ENCODE peak calls at places on chromosome 2, in four cellular contexts. Q, N, L and G are unnamed samples.

GRCh38 chr2:158907926-158908462 is 60.4 kb upstream of the TANC1 start:
- DNase-seq in Q (no peak), N (no peak), L (no peak), G (no peak)

GRCh38 chr2:113136828-113137775 is 9.7 kb downstream of the IL1RN start:
- DNase-seq in Q (no peak), N (peak), L (no peak), G (no peak)

GRCh38 chr2:207934720-207935119 is 90.6 kb downstream of the PLEKHM3 start:
- DNase-seq in Q (no peak), N (no peak), L (no peak), G (no peak)

GRCh38 chr2:167946367-167946955 is 300.9 kb downstream of the STK39 start:
- DNase-seq in Q (no peak), N (no peak), L (no peak), G (no peak)

GRCh38 chr2:68835636-68836035 is 35.6 kb downstream of the BMP10 start:
- DNase-seq in Q (no peak), N (peak), L (no peak), G (no peak)

GRCh38 chr2:236338495-236339184 is 74.4 kb upstream of the ASB18 start:
- DNase-seq in Q (no peak), N (no peak), L (peak), G (no peak)

GRCh38 chr2:169422120-169422519 is 57.2 kb upstream of the BBS5 start:
- DNase-seq in Q (no peak), N (no peak), L (no peak), G (no peak)

GRCh38 chr2:174614261-174614660 is 16.7 kb upstream of the WIPF1 start:
- DNase-seq in Q (no peak), N (no peak), L (no peak), G (no peak)

GRCh38 chr2:240672076-240672700 is 10.5 kb downstream of the AQP12B start:
- DNase-seq in Q (no peak), N (no peak), L (no peak), G (no peak)

GRCh38 chr2:148524519-148524919 is 120.0 kb upstream of the EPC2 start:
- DNase-seq in Q (no peak), N (no peak), L (no peak), G (no peak)

GRCh38 chr2:172488556-172488955 is 61.2 kb downstream of the ITGA6 start:
- DNase-seq in Q (no peak), N (no peak), L (no peak), G (no peak)

GRCh38 chr2:75054296-75054695 is 95.9 kb downstream of the POLE4 start:
- DNase-seq in Q (no peak), N (no peak), L (no peak), G (no peak)

GRCh38 chr2:64396001-64396400 is 58.0 kb upstream of the LGALSL start:
- DNase-seq in Q (no peak), N (no peak), L (no peak), G (no peak)

GRCh38 chr2:202269585-202269984 is 4.0 kb downstream of the NOP58 start:
- DNase-seq in Q (no peak), N (peak), L (no peak), G (no peak)

GRCh38 chr2:43100883-43101662 is 125.3 kb downstream of the ZFP36L2 start:
- DNase-seq in Q (peak), N (no peak), L (peak), G (peak)

GRCh38 chr2:40488101-40488598 is 36.3 kb upstream of the SLC8A1 start:
- DNase-seq in Q (no peak), N (peak), L (no peak), G (no peak)

GRCh38 chr2:173134703-173135102 is 59.1 kb downstream of the MAP3K20 start:
- DNase-seq in Q (no peak), N (no peak), L (no peak), G (no peak)

GRCh38 chr2:196592331-196592911 is 47.1 kb upstream of the CCDC150 start:
- DNase-seq in Q (peak), N (no peak), L (peak), G (peak)

GRCh38 chr2:9166579-9167392 is 39.8 kb upstream of the ASAP2 start:
- DNase-seq in Q (no peak), N (no peak), L (no peak), G (no peak)

GRCh38 chr2:37892436-37893114 is 32.5 kb upstream of the RMDN2 start:
- DNase-seq in Q (no peak), N (peak), L (no peak), G (no peak)

GRCh38 chr2:226475650-226476049 is 324.0 kb downstream of the IRS1 start:
- DNase-seq in Q (no peak), N (no peak), L (no peak), G (no peak)

GRCh38 chr2:178109813-178110212 is 2.4 kb upstream of the RBM45 start:
- DNase-seq in Q (no peak), N (peak), L (no peak), G (no peak)

GRCh38 chr2:69164379-69164778 is 151.4 kb downstream of the ANTXR1 start:
- DNase-seq in Q (no peak), N (no peak), L (no peak), G (no peak)

GRCh38 chr2:36456227-36456788 is 100.7 kb downstream of the CRIM1 start:
- DNase-seq in Q (no peak), N (no peak), L (peak), G (peak)

GRCh38 chr2:134482766-134483340 is 229.0 kb downstream of the MGAT5 start:
- DNase-seq in Q (no peak), N (no peak), L (peak), G (no peak)

GRCh38 chr2:232368311-232368731 is 10.2 kb upstream of the ALPP start:
- DNase-seq in Q (no peak), N (no peak), L (no peak), G (no peak)

GRCh38 chr2:148578493-148578884 is 66.1 kb upstream of the EPC2 start:
- DNase-seq in Q (no peak), N (no peak), L (no peak), G (no peak)

GRCh38 chr2:212271583-212271982 is 267.0 kb downstream of the ERBB4 start:
- DNase-seq in Q (no peak), N (no peak), L (no peak), G (no peak)

DNA sequence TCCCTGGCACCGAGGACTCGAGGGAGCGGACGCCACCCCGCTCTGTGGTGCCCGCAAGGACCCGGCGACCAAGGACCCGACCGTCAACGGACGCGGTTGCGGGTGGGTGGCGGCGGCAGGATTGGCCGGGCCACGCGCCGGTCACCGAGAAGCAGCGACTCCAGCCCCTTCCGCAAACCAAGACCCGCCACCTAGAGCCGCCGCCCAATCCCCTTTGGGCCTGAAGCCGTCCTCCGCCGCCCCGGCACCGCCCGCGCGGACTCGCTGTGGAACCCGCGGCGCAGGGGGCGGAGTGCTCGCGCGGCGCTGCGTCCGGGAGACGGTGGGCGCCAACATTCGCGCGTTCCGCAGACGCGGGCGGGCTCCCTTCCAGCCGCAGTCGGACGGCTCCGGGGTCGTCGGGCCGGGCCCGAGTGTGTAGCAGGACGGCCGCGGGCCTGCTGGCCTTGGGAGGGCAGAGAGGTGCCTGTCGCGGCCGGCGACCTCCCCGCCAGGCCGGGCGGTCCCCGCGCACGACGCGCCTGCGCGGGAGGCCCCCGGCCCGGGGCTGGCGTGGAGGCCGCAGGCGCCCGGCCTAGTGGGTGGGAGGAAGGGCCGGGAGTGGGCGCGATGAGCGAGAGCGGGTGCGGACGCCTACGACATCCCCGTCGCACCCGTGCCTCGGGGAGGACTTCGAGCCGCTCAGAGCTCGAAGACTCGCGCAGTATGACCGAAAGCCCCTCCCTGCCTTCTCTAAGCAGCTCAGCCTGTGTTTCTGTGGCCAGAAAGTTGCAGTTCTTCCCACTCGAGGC is at the start of the genes FAM228B and PFN4:
- DNase-seq in Q (peak), N (no peak), L (peak), G (peak)
- H3K27ac ChIP-seq in Q (peak), N (no peak), L (peak), G (peak)

GRCh38 chr2:105786231-105787230 is 41.8 kb downstream of the NCK2 start:
- DNase-seq in Q (no peak), N (no peak), L (no peak), G (no peak)
- H3K27ac ChIP-seq in Q (no peak), N (no peak), L (no peak), G (no peak)

GRCh38 chr2:200338692-200339091 is 32.2 kb downstream of the SPATS2L start:
- DNase-seq in Q (no peak), N (no peak), L (no peak), G (no peak)
- H3K27ac ChIP-seq in Q (no peak), N (no peak), L (peak), G (no peak)

GRCh38 chr2:66790651-66791181 is 355.8 kb downstream of the MEIS1 start:
- DNase-seq in Q (no peak), N (no peak), L (no peak), G (no peak)
- H3K27ac ChIP-seq in Q (no peak), N (no peak), L (no peak), G (no peak)

GRCh38 chr2:219442206-219443015 is 7.8 kb downstream of the SPEG start:
- DNase-seq in Q (no peak), N (no peak), L (no peak), G (no peak)

GRCh38 chr2:219441451-219442205 is 7.0 kb downstream of the SPEG start:
- DNase-seq in Q (no peak), N (peak), L (peak), G (peak)

GRCh38 chr2:219439518-219439917 is 4.9 kb downstream of the SPEG start:
- DNase-seq in Q (no peak), N (no peak), L (no peak), G (no peak)

GRCh38 chr2:219438453-219438852 is 3.8 kb downstream of the SPEG start:
- DNase-seq in Q (no peak), N (no peak), L (no peak), G (no peak)

DNA sequence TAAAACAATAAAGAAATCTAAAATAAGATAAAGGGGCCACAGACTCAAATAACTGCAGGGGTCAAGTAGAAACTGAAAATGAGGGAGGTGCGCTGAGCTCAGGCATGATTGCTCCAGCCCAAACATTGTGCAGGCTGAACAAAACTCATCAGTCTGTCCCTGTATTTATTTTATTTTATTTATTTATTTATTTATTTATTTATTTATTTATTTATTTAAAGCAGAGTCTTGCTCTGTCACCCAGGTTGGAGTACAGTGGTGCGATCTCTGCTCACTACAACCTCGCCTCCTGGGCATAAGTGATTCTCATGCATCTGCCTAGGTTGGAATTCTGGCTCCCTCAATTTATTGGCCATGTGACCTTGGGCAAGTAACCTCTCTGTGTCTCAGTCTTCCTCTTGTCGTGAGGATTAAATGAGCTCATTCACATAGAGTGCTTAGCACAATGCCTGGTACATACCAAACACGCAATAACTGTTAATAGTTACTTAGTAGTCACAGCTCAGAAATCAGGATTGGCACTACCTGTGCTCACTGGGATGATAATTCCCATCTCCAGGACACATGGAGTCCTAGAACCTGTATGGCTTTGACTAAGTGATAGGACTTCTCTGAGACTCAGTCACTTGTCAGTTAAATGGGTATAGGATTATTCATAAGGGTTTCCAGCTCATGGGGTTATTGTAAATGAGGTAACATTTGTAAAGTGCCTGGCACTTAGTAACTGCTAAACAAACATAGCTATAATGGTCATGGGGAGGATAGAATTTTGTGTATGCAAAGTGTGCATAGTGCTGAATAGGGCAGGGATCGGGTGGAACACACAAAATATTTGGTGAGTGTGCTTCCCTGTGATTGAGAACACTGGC is 6.0 kb downstream of the SPEG start:
- DNase-seq in Q (no peak), N (no peak), L (no peak), G (no peak)
- H3K27ac ChIP-seq in Q (no peak), N (no peak), L (peak), G (no peak)

GRCh38 chr2:219461669-219462068 is 27.0 kb downstream of the SPEG start:
- DNase-seq in Q (no peak), N (no peak), L (no peak), G (no peak)
- H3K27ac ChIP-seq in Q (no peak), N (no peak), L (peak), G (no peak)

DNA sequence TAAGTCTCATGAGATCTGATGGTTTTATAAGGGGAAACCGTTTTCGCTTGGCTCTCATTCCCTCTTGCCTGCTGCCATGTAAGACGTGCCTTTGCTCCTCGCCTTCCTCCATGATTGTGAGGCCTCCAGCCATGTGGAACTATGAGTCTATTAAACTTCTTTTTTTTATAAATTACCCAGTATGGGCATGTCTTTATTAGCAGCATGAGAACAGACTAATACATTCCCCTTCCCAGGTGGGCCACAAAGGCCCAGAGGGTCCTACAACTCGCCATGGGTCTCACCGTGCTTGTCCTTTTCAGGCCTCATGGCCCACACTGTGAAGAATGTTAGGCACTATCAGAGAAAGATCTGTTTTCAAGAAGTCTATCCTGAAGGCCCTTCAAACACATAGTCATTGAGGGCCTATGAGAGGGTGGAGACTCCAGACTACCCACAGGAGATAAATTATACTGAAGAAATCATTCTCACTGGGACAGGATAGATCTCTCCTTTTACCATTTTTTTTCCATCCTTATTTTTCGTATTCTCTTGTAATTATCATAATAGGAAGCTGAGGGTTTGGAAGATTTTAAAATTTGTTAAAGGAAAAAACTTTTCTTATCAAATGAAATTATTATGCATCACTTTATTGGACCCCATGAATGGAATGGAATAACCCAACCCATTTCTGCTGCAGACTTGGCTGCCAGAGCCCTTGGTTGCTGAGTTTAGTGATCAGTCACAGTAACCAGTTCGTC is 91.0 kb upstream of the MSH2 start:
- DNase-seq in Q (no peak), N (no peak), L (no peak), G (no peak)
- H3K27ac ChIP-seq in Q (peak), N (no peak), L (no peak), G (peak)

GRCh38 chr2:62198237-62198633 is 2.3 kb downstream of the B3GNT2 start:
- DNase-seq in Q (no peak), N (peak), L (no peak), G (no peak)
- H3K27ac ChIP-seq in Q (no peak), N (peak), L (peak), G (peak)